ENCODE peak calls at places on chromosome 5, in ten cellular contexts. One of them, this sample, is unnamed.

GRCh38 chr5:124979174-124979573 is 232.7 kb upstream of the ZNF608 start:
- DNase-seq in right atrium auricular region: no peak
- DNase-seq in Panc1: no peak
- DNase-seq in Karpas-422: no peak
- DNase-seq in adipocyte: no peak
- DNase-seq in lower lobe of right lung: no peak
- DNase-seq in stomach: no peak
- DNase-seq in HCT116: no peak
- DNase-seq in psoas muscle: no peak
- DNase-seq in cardiac muscle cell: peak; percentile 43
- DNase-seq in this sample: no peak

GRCh38 chr5:90113108-90113507 is 296.4 kb downstream of the CETN3 start:
- DNase-seq in right atrium auricular region: no peak
- DNase-seq in Panc1: no peak
- DNase-seq in Karpas-422: no peak
- DNase-seq in adipocyte: no peak
- DNase-seq in lower lobe of right lung: no peak
- DNase-seq in stomach: no peak
- DNase-seq in HCT116: no peak
- DNase-seq in psoas muscle: no peak
- DNase-seq in cardiac muscle cell: no peak
- DNase-seq in this sample: no peak

GRCh38 chr5:126234563-126235195 is 188.5 kb upstream of the GRAMD2B start:
- DNase-seq in right atrium auricular region: no peak
- DNase-seq in Panc1: peak; percentile 18
- DNase-seq in Karpas-422: peak; percentile 43
- DNase-seq in adipocyte: peak; percentile 33
- DNase-seq in lower lobe of right lung: no peak
- DNase-seq in stomach: no peak
- DNase-seq in HCT116: peak; percentile 37
- DNase-seq in psoas muscle: no peak
- DNase-seq in cardiac muscle cell: peak; percentile 58
- DNase-seq in this sample: no peak

GRCh38 chr5:107487056-107487461 is 183.7 kb downstream of the EFNA5 start:
- DNase-seq in right atrium auricular region: no peak
- DNase-seq in Panc1: no peak
- DNase-seq in Karpas-422: no peak
- DNase-seq in adipocyte: peak; percentile 60
- DNase-seq in lower lobe of right lung: no peak
- DNase-seq in stomach: no peak
- DNase-seq in HCT116: no peak
- DNase-seq in psoas muscle: peak; percentile 19
- DNase-seq in cardiac muscle cell: no peak
- DNase-seq in this sample: no peak

GRCh38 chr5:129506092-129506491 is 46.0 kb downstream of the ADAMTS19 start:
- DNase-seq in right atrium auricular region: no peak
- DNase-seq in Panc1: no peak
- DNase-seq in Karpas-422: no peak
- DNase-seq in adipocyte: peak; percentile 77
- DNase-seq in lower lobe of right lung: no peak
- DNase-seq in stomach: no peak
- DNase-seq in HCT116: no peak
- DNase-seq in psoas muscle: no peak
- DNase-seq in cardiac muscle cell: no peak
- DNase-seq in this sample: no peak

GRCh38 chr5:146042628-146043279 is 62.6 kb downstream of the PLAC8L1 start:
- DNase-seq in right atrium auricular region: no peak
- DNase-seq in Panc1: no peak
- DNase-seq in Karpas-422: no peak
- DNase-seq in adipocyte: peak; percentile 30
- DNase-seq in lower lobe of right lung: no peak
- DNase-seq in stomach: no peak
- DNase-seq in HCT116: peak; percentile 27
- DNase-seq in psoas muscle: no peak
- DNase-seq in cardiac muscle cell: no peak
- DNase-seq in this sample: no peak

GRCh38 chr5:180095545-180095944 is 24.0 kb upstream of the RNF130 start:
- DNase-seq in right atrium auricular region: no peak
- DNase-seq in Panc1: no peak
- DNase-seq in Karpas-422: no peak
- DNase-seq in adipocyte: no peak
- DNase-seq in lower lobe of right lung: no peak
- DNase-seq in stomach: no peak
- DNase-seq in HCT116: no peak
- DNase-seq in psoas muscle: no peak
- DNase-seq in cardiac muscle cell: no peak
- DNase-seq in this sample: no peak

GRCh38 chr5:36690041-36690941 is 83.9 kb downstream of the SLC1A3 start:
- DNase-seq in right atrium auricular region: peak; percentile 80
- DNase-seq in Panc1: peak; percentile 52
- DNase-seq in Karpas-422: peak; percentile 88
- DNase-seq in adipocyte: peak; percentile 86
- DNase-seq in lower lobe of right lung: peak; percentile 90
- DNase-seq in stomach: peak; percentile 82
- DNase-seq in HCT116: peak; percentile 81
- DNase-seq in psoas muscle: peak; percentile 75
- DNase-seq in cardiac muscle cell: peak; percentile 88
- DNase-seq in this sample: peak; percentile 73

GRCh38 chr5:63205976-63206375 is 627.4 kb downstream of the LRRC70 start:
- DNase-seq in right atrium auricular region: no peak
- DNase-seq in Panc1: no peak
- DNase-seq in Karpas-422: no peak
- DNase-seq in adipocyte: no peak
- DNase-seq in lower lobe of right lung: no peak
- DNase-seq in stomach: no peak
- DNase-seq in HCT116: no peak
- DNase-seq in psoas muscle: no peak
- DNase-seq in cardiac muscle cell: no peak
- DNase-seq in this sample: no peak

GRCh38 chr5:167049043-167049663 is 1242.3 kb upstream of the WWC1 start:
- DNase-seq in right atrium auricular region: no peak
- DNase-seq in Panc1: peak; percentile 10
- DNase-seq in Karpas-422: peak; percentile 76
- DNase-seq in adipocyte: no peak
- DNase-seq in lower lobe of right lung: no peak
- DNase-seq in stomach: peak; percentile 32
- DNase-seq in HCT116: peak; percentile 0
- DNase-seq in psoas muscle: no peak
- DNase-seq in cardiac muscle cell: peak; percentile 72
- DNase-seq in this sample: no peak

GRCh38 chr5:115309751-115310370 is 13.4 kb upstream of the CCDC112 start:
- DNase-seq in right atrium auricular region: no peak
- DNase-seq in Panc1: peak; percentile 38
- DNase-seq in Karpas-422: peak; percentile 80
- DNase-seq in adipocyte: peak; percentile 82
- DNase-seq in lower lobe of right lung: no peak
- DNase-seq in stomach: no peak
- DNase-seq in HCT116: peak; percentile 49
- DNase-seq in psoas muscle: no peak
- DNase-seq in cardiac muscle cell: peak; percentile 42
- DNase-seq in this sample: no peak

GRCh38 chr5:74392698-74393431 is 247.7 kb downstream of the ENC1 start:
- DNase-seq in right atrium auricular region: no peak
- DNase-seq in Panc1: no peak
- DNase-seq in Karpas-422: no peak
- DNase-seq in adipocyte: peak; percentile 28
- DNase-seq in lower lobe of right lung: no peak
- DNase-seq in stomach: no peak
- DNase-seq in HCT116: no peak
- DNase-seq in psoas muscle: no peak
- DNase-seq in cardiac muscle cell: no peak
- DNase-seq in this sample: no peak

DNA sequence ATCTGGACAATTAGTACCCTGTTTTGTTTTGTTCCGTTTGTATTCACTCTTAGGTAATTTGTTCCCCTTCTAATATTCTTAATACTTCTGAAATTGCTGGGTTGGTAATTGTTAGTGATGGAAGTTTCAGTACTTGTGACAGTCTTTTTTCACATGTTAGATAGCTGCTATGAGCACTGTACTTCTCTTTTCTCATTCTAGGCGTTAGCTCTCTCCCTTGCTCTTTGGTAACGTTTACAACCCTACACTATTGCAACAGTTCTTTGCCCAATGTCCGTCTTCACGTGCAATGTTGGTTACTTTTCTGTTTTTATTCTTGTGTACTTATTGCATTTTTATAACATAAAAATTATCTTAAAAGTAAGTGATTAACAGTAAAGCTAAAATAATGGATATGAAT is 1509.0 kb downstream of the MAT2B start:
- DNase-seq in right atrium auricular region: no peak
- DNase-seq in Panc1: no peak
- DNase-seq in Karpas-422: no peak
- DNase-seq in adipocyte: no peak
- DNase-seq in lower lobe of right lung: no peak
- DNase-seq in stomach: no peak
- DNase-seq in HCT116: no peak
- DNase-seq in psoas muscle: no peak
- DNase-seq in cardiac muscle cell: no peak
- DNase-seq in this sample: no peak
- H3K9me3 ChIP-seq in right atrium auricular region: no peaks in the 10 kb centered on the region
- H3K9me3 ChIP-seq in Panc1: no peaks in the 10 kb centered on the region
- H3K9me3 ChIP-seq in Karpas-422: peaks cover 18% of the 10 kb centered on the region
- H3K9me3 ChIP-seq in adipocyte: no peaks in the 10 kb centered on the region
- H3K9me3 ChIP-seq in lower lobe of right lung: no peaks in the 10 kb centered on the region
- H3K9me3 ChIP-seq in stomach: no peaks in the 10 kb centered on the region
- H3K9me3 ChIP-seq in HCT116: peaks cover 15% of the 10 kb centered on the region
- H3K9me3 ChIP-seq in psoas muscle: no peaks in the 10 kb centered on the region
- H3K9me3 ChIP-seq in cardiac muscle cell: no peaks in the 10 kb centered on the region
- H3K9me3 ChIP-seq in this sample: no peaks in the 10 kb centered on the region

GRCh38 chr5:1801061-1801953 is at the start of gene NDUFS6:
- DNase-seq in right atrium auricular region: peak; percentile 71
- DNase-seq in Panc1: peak; percentile 54
- DNase-seq in Karpas-422: peak; percentile 93
- DNase-seq in adipocyte: peak; percentile 80
- DNase-seq in lower lobe of right lung: peak; percentile 90
- DNase-seq in stomach: peak; percentile 84
- DNase-seq in HCT116: no peak
- DNase-seq in psoas muscle: peak; percentile 84
- DNase-seq in cardiac muscle cell: peak; percentile 83
- DNase-seq in this sample: peak; percentile 93
- H3K4me1 ChIP-seq in right atrium auricular region: peaks cover 54% of the 10 kb centered on the region
- H3K4me1 ChIP-seq in Panc1: peaks cover 13% of the 10 kb centered on the region
- H3K4me1 ChIP-seq in Karpas-422: peaks cover 40% of the 10 kb centered on the region
- H3K4me1 ChIP-seq in adipocyte: peaks cover 29% of the 10 kb centered on the region
- H3K4me1 ChIP-seq in lower lobe of right lung: peaks cover 16% of the 10 kb centered on the region
- H3K4me1 ChIP-seq in stomach: peaks cover 69% of the 10 kb centered on the region
- H3K4me1 ChIP-seq in HCT116: peaks cover 18% of the 10 kb centered on the region
- H3K4me1 ChIP-seq in psoas muscle: peaks cover 30% of the 10 kb centered on the region
- H3K4me1 ChIP-seq in cardiac muscle cell: peaks cover 38% of the 10 kb centered on the region
- H3K4me1 ChIP-seq in this sample: peaks cover 4% of the 10 kb centered on the region

DNA sequence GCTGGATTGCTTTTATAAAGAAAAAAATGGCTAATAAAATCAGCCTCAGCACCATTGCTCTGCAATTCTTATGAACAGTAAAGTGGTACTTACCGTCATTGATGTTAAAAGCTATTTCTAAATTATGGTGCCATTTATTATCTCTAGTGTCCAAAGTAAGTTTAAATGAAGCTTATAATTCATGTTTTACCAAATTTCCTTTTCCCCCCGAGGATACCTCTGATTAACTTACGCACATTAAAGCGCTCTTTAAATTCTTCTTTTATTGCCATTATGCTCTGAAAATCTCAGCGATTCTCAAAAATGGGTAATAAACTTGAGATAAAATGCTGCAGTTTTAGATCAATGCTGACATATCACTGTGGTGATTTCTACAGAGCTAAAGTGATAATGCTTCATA is 13.5 kb downstream of the TLX3 start:
- DNase-seq in right atrium auricular region: no peak
- DNase-seq in Panc1: no peak
- DNase-seq in Karpas-422: no peak
- DNase-seq in adipocyte: no peak
- DNase-seq in lower lobe of right lung: no peak
- DNase-seq in stomach: no peak
- DNase-seq in HCT116: no peak
- DNase-seq in psoas muscle: no peak
- DNase-seq in cardiac muscle cell: no peak
- DNase-seq in this sample: no peak
- H3K27me3 ChIP-seq in right atrium auricular region: peaks cover 4% of the 10 kb centered on the region
- H3K27me3 ChIP-seq in Panc1: peaks cover 15% of the 10 kb centered on the region
- H3K27me3 ChIP-seq in Karpas-422: no peaks in the 10 kb centered on the region
- H3K27me3 ChIP-seq in adipocyte: peaks cover 86% of the 10 kb centered on the region
- H3K27me3 ChIP-seq in lower lobe of right lung: peaks cover 80% of the 10 kb centered on the region
- H3K27me3 ChIP-seq in stomach: peaks cover 97% of the 10 kb centered on the region
- H3K27me3 ChIP-seq in HCT116: no peaks in the 10 kb centered on the region
- H3K27me3 ChIP-seq in psoas muscle: peaks cover 2% of the 10 kb centered on the region
- H3K27me3 ChIP-seq in cardiac muscle cell: peaks cover 100% of the 10 kb centered on the region
- H3K27me3 ChIP-seq in this sample: no peaks in the 10 kb centered on the region

GRCh38 chr5:133853972-133854371 is 114.5 kb downstream of the C5orf15 start:
- DNase-seq in right atrium auricular region: no peak
- DNase-seq in Panc1: no peak
- DNase-seq in Karpas-422: no peak
- DNase-seq in adipocyte: no peak
- DNase-seq in lower lobe of right lung: no peak
- DNase-seq in stomach: peak; percentile 19
- DNase-seq in HCT116: no peak
- DNase-seq in psoas muscle: no peak
- DNase-seq in cardiac muscle cell: peak; percentile 36
- DNase-seq in this sample: peak; percentile 5

GRCh38 chr5:133854554-133854953 is 113.9 kb downstream of the C5orf15 start:
- DNase-seq in right atrium auricular region: no peak
- DNase-seq in Panc1: no peak
- DNase-seq in Karpas-422: no peak
- DNase-seq in adipocyte: no peak
- DNase-seq in lower lobe of right lung: no peak
- DNase-seq in stomach: peak; percentile 16
- DNase-seq in HCT116: no peak
- DNase-seq in psoas muscle: no peak
- DNase-seq in cardiac muscle cell: no peak
- DNase-seq in this sample: no peak

GRCh38 chr5:133861161-133861737 is 107.2 kb downstream of the C5orf15 start:
- DNase-seq in right atrium auricular region: no peak
- DNase-seq in Panc1: no peak
- DNase-seq in Karpas-422: no peak
- DNase-seq in adipocyte: no peak
- DNase-seq in lower lobe of right lung: no peak
- DNase-seq in stomach: no peak
- DNase-seq in HCT116: no peak
- DNase-seq in psoas muscle: no peak
- DNase-seq in cardiac muscle cell: no peak
- DNase-seq in this sample: peak; percentile 18

GRCh38 chr5:133863857-133864585 is 104.4 kb downstream of the C5orf15 start:
- DNase-seq in right atrium auricular region: no peak
- DNase-seq in Panc1: no peak
- DNase-seq in Karpas-422: peak; percentile 64
- DNase-seq in adipocyte: no peak
- DNase-seq in lower lobe of right lung: no peak
- DNase-seq in stomach: no peak
- DNase-seq in HCT116: no peak
- DNase-seq in psoas muscle: no peak
- DNase-seq in cardiac muscle cell: no peak
- DNase-seq in this sample: no peak

DNA sequence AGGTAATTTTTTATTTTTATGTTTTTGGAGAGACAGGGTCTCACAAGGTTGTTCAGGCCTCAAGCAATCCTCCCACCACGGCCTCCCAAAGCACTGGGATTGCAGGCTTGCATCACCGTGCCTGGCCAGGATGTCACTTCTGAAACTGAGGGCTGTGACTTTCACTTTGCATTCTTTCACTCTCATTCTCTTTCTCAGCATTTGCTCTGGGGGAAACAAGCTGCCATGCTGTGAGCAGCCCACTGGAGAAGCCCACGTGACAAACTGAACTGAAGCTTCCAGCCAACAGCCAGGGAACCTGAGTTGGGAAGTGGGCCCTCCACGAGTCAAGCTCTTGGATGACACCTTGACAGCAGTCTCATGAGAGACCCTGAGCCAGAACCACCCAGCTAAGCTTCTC is 109.4 kb downstream of the C5orf15 start:
- DNase-seq in right atrium auricular region: no peak
- DNase-seq in Panc1: no peak
- DNase-seq in Karpas-422: no peak
- DNase-seq in adipocyte: no peak
- DNase-seq in lower lobe of right lung: no peak
- DNase-seq in stomach: peak; percentile 21
- DNase-seq in HCT116: no peak
- DNase-seq in psoas muscle: no peak
- DNase-seq in cardiac muscle cell: no peak
- DNase-seq in this sample: no peak
- H3K9me3 ChIP-seq in right atrium auricular region: no peaks in the 10 kb centered on the region
- H3K9me3 ChIP-seq in Panc1: no peaks in the 10 kb centered on the region
- H3K9me3 ChIP-seq in Karpas-422: no peaks in the 10 kb centered on the region
- H3K9me3 ChIP-seq in adipocyte: peaks cover 8% of the 10 kb centered on the region
- H3K9me3 ChIP-seq in lower lobe of right lung: no peaks in the 10 kb centered on the region
- H3K9me3 ChIP-seq in stomach: peaks cover 10% of the 10 kb centered on the region
- H3K9me3 ChIP-seq in HCT116: no peaks in the 10 kb centered on the region
- H3K9me3 ChIP-seq in psoas muscle: no peaks in the 10 kb centered on the region
- H3K9me3 ChIP-seq in cardiac muscle cell: no peaks in the 10 kb centered on the region
- H3K9me3 ChIP-seq in this sample: no peaks in the 10 kb centered on the region